ENCODE peak calls at places on chromosomes 13 and 19, in seven cellular contexts. C is heart right ventricle, U is lower leg skin, N is GM23248, K is pancreas, W is mesendoderm, H is foreskin fibroblast. B is an unnamed sample.

GRCh38 chr13:107680115-107680514 is 535.2 kb downstream of the LIG4 start:
- DNase-seq in K (no peak), U (no peak), W (peak), N (peak), H (no peak), C (no peak), B (no peak)

GRCh38 chr13:66225071-66225470 is 1005.1 kb downstream of the PCDH9 start:
- DNase-seq in H (no peak), U (no peak), W (peak), K (no peak), C (no peak), N (no peak), B (no peak)

GRCh38 chr13:44447783-44448182 is 74.2 kb downstream of the SERP2 start:
- DNase-seq in C (no peak), N (no peak), H (no peak), U (no peak), W (no peak), K (no peak), B (no peak)

GRCh38 chr13:95704510-95704909 is 27.6 kb downstream of the DNAJC3 start:
- DNase-seq in W (peak), N (no peak), C (no peak), H (peak), K (no peak), U (no peak), B (no peak)

GRCh38 chr19:46785054-46785979 is 3.1 kb downstream of the SLC1A5 start:
- DNase-seq in N (peak), H (peak), C (no peak), U (no peak), W (no peak), K (no peak), B (no peak)

GRCh38 chr13:41017153-41017552 is 2.0 kb downstream of the ELF1 start:
- DNase-seq in W (no peak), U (no peak), N (no peak), H (no peak), K (no peak), C (no peak), B (no peak)

GRCh38 chr13:39385154-39385553 is 217.8 kb downstream of the LHFPL6 start:
- DNase-seq in H (peak), N (peak), K (no peak), W (no peak), C (no peak), U (no peak), B (no peak)

GRCh38 chr19:12952488-12953455 is 4.3 kb downstream of the GADD45GIP1 start:
- DNase-seq in W (no peak), H (peak), U (no peak), C (no peak), K (no peak), N (peak), B (no peak)

GRCh38 chr19:12065100-12065538 is 588 bp downstream of the ZNF844 start:
- DNase-seq in U (peak), K (no peak), C (no peak), H (peak), W (peak), N (peak), B (peak)

GRCh38 chr13:48400820-48401219 is 12.1 kb downstream of the LPAR6 start:
- DNase-seq in N (peak), U (no peak), W (no peak), K (no peak), H (peak), C (no peak), B (no peak)

GRCh38 chr13:31213681-31214289 is 14.0 kb downstream of the B3GLCT start:
- DNase-seq in C (no peak), H (peak), U (no peak), K (no peak), N (peak), W (peak), B (no peak)

GRCh38 chr13:97258801-97259200 is 36.7 kb downstream of the MBNL2 start:
- DNase-seq in N (peak), W (peak), U (no peak), C (no peak), H (peak), K (no peak), B (no peak)

GRCh38 chr19:2040647-2041435 is 10.2 kb downstream of the MKNK2 start:
- DNase-seq in C (no peak), N (no peak), W (no peak), K (no peak), H (no peak), U (no peak), B (peak)

GRCh38 chr13:62483774-62484173 is 1068.1 kb upstream of the PCDH20 start:
- DNase-seq in C (no peak), N (no peak), K (no peak), W (peak), U (no peak), H (no peak), B (no peak)

DNA sequence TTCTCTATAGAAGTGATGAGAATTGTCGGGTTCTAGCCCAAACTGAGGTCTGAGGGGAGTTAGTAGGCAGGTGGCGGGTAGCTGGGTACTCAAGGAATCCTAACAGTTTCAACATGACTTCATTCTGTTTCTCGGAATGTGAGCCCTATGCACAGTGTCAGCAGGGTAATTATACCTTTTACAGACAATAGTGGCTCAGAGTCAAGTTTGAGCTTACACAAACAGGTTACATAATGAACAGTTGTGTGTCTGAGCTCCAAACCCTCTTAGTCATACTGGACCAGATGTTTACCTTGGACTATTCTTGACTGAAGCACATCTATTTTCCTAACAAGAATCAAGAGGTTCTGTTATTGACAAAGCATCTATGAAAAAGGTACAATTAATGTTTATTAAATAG is 1066.7 kb upstream of the PCDH20 start:
- DNase-seq in H (no peak), N (no peak), K (no peak), W (no peak), C (no peak), U (no peak), B (no peak)
- H3K4me3 ChIP-seq in H (no peak), N (no peak), K (no peak), W (no peak), C (no peak), U (no peak), B (no peak)

DNA sequence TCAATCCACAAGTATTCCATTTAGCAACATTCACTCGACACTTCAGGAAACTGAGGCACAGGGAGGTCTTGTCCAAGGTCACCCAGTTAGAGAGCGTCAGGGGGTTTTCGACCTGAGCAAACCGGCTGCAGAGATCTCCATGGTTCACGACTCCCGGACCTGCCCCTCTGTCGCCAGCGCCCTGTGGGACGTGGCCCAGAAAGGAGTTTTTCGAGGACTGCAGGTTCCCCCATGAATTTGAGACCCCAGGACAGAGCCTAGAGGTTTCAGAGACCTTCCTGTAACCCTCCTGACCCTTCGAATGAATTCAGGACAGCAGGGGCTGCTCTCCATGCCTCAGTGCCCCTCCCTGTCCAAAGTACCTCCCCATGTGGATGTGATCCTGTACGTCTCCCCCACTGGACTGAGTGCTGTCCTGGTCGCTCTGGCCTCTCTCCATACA is 22.6 kb upstream of the SEMA6B start:
- DNase-seq in U (no peak), C (no peak), N (no peak), W (no peak), H (no peak), K (no peak), B (no peak)
- H3K4me3 ChIP-seq in U (no peak), C (no peak), N (no peak), W (no peak), H (no peak), K (no peak), B (no peak)

DNA sequence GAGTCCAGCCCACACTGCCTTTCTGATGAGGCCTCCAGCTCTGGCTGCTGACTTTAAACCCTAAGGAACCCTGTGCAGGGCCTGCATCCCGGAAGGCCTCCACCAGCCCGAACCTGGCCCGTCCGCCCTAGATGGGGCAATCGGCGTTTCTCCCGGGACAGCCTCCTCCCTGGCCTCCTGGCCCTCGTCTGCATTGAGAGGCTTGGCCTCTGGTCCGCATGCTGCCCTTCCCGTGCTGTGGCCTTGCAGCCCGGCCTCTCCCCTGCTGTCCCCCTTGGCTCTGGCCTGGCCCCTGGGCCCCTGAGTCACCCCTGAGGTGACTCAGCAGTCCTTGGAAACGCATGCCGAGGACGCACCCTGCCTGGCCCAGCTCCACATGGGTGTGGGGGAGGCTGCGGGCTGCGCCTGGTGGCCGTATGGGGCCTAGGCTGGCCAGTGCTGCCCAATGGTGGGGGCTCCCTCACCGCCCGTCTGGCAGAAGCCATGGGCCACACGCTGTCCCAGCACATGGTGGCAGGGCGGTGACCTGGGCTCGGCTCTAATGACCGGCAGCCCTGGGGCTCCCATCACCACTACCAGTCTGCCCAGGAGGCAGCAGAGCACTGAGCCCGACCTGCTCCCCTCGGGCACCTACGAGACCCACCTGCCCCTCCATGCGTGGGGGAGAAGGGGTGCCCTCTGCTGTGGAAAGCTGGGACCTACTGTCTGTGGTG is 25.7 kb downstream of the SH3GL1 start:
- DNase-seq in U (peak), H (peak), K (no peak), C (peak), N (peak), W (peak), B (peak)
- H3K4me3 ChIP-seq in U (no peak), H (peak), K (no peak), C (peak), N (peak), W (no peak), B (no peak)

DNA sequence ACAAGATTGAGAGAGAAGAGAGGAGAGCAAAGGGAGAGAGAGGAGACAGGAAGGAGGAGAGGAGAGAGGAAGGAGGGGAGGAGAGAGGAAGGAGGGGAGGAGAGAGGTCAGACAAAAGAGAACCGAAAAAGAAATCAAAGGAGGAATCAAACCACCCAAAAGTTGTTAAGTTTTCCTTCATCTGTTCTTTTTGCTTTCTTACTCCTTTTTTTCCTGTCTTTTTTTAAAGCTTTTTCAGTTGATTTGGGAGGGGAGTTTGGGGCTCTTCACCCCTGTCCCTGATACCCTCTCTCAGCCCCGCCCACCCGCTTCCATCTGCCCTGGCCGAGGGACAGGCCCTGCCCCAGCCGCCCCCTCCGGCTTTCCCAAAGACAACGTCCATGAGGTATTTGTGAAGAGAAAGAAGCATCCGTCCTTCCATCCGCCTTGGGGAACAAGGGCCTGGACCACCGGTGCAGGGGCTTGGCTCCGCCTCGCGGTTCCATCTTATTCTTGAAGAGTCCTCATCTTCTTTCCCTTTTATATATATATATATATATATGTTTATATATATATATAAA is 13.3 kb downstream of the ZNF574 start:
- DNase-seq in N (no peak), K (no peak), H (no peak), W (no peak), U (no peak), C (no peak), B (no peak)
- H3K4me3 ChIP-seq in N (no peak), K (no peak), H (no peak), W (no peak), U (no peak), C (no peak), B (no peak)

DNA sequence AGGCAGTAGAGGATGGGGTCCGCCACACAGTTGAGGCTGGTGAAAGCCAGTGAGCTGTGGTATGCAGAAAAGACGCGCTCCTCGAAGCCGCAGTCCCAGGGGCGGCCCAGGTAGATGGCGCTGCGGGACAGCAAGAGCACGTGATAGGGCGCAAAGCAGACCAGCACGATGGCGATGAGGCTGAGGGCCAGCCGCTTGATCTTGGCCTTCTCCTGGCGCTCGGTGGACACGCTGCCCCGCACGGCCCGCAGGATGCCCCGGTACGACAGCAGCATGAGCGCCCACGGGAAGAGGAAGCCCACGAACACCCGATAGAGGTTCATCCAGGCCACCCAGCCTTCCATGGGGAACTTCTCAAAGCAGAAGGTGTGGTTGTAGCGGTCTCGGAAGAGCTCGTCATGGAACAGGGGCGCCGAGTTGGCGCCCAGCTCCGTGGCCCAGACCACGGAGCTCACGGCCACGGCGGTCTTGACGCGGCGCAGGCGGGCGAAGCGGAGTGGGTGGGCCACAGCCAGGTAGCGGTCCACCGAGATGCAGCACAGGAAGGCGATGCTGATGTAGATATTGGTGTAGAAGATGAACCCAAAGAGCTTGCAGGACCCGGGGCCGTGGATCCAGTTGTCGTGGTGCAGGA is 6.5 kb upstream of the OPA3 start:
- DNase-seq in C (no peak), K (peak), U (no peak), H (peak), N (peak), W (peak), B (no peak)
- H3K4me3 ChIP-seq in C (no peak), K (no peak), U (no peak), H (no peak), N (no peak), W (no peak), B (no peak)

GRCh38 chr13:112067871-112068305 is 939 bp downstream of the SOX1 start:
- DNase-seq in K (peak), N (peak), W (peak), C (no peak), U (no peak), H (no peak), B (no peak)

GRCh38 chr13:112069063-112069726 is 2.2 kb downstream of the SOX1 start:
- DNase-seq in W (no peak), C (no peak), H (no peak), U (no peak), N (no peak), K (no peak), B (no peak)

GRCh38 chr13:112067121-112067741 is at the start of gene SOX1:
- DNase-seq in U (no peak), K (peak), N (no peak), C (no peak), H (no peak), W (peak), B (no peak)

GRCh38 chr13:112069727-112070300 is 2.9 kb downstream of the SOX1 start:
- DNase-seq in C (no peak), U (no peak), W (no peak), H (no peak), N (no peak), K (no peak), B (no peak)

DNA sequence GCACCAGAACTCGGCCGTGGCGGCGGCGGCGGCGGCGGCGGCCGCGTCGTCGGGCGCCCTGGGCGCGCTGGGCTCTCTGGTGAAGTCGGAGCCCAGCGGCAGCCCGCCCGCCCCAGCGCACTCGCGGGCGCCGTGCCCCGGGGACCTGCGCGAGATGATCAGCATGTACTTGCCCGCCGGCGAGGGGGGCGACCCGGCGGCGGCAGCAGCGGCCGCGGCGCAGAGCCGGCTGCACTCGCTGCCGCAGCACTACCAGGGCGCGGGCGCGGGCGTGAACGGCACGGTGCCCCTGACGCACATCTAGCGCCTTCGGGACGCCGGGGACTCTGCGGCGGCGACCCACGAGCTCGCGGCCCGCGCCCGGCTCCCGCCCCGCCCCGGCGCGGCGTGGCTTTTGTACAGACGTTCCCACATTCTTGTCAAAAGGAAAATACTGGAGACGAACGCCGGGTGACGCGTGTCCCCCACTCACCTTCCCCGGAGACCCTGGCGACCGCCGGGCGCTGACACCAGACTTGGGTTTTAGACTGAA is 1.6 kb downstream of the SOX1 start:
- DNase-seq in C (no peak), N (no peak), U (no peak), K (peak), W (no peak), H (no peak), B (no peak)
- H3K4me3 ChIP-seq in C (no peak), N (no peak), U (no peak), K (no peak), W (no peak), H (no peak), B (no peak)

GRCh38 chr19:593505-593904 is 3.8 kb downstream of the HCN2 start:
- DNase-seq in C (no peak), W (no peak), H (no peak), K (no peak), N (no peak), U (no peak), B (no peak)

GRCh38 chr19:590750-591098 is 1.0 kb downstream of the HCN2 start:
- DNase-seq in K (no peak), N (no peak), U (no peak), C (no peak), H (no peak), W (no peak), B (no peak)

GRCh38 chr19:591099-591958 is 1.6 kb downstream of the HCN2 start:
- DNase-seq in H (peak), U (no peak), W (no peak), K (peak), C (no peak), N (peak), B (peak)

GRCh38 chr19:593055-593454 is 3.4 kb downstream of the HCN2 start:
- DNase-seq in H (no peak), W (no peak), U (no peak), N (no peak), K (no peak), C (no peak), B (no peak)

GRCh38 chr19:592101-592500 is 2.4 kb downstream of the HCN2 start:
- DNase-seq in C (no peak), K (no peak), W (no peak), H (no peak), N (no peak), U (no peak), B (no peak)
- H3K4me3 ChIP-seq in C (no peak), K (no peak), W (no peak), H (no peak), N (no peak), U (no peak), B (no peak)

DNA sequence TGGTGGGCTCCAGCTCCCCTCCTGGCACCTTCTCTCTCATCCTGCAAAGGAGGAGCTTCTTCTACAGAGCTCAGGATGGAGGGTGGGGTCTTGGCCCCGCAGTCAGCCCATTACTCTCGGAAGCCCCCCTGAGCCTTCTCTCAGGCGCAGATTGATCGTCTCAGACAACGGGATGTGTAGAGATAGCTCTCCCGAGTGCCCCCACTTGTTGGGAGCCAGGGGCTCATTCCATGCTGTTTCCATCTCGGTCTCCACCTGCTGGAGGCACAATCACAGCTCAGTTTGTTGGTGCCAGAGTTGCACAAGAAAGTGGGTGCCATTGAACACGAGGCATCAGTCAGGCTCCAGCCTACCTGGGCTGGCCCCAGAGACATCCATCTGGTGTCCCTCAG is 3.6 kb upstream of the ZNF135 start:
- DNase-seq in N (peak), W (no peak), U (no peak), K (no peak), C (no peak), H (peak), B (no peak)
- H3K4me3 ChIP-seq in N (peak), W (no peak), U (no peak), K (peak), C (peak), H (no peak), B (no peak)